ENCODE peak calls at places on chromosome 9, in seven cellular contexts. J, G, F, P, Z, A and Q are unnamed samples.

GRCh38 chr9:125509476-125509875 is 197.5 kb downstream of the MAPKAP1 start:
- DNase-seq in J (peak; percentile 87), G (no peak), F (no peak), P (peak; percentile 73), Z (no peak), A (no peak), Q (no peak)

GRCh38 chr9:1718836-1719235 is 296.3 kb upstream of the SMARCA2 start:
- DNase-seq in J (no peak), G (peak; percentile 51), F (no peak), P (no peak), Z (no peak), A (no peak), Q (no peak)

GRCh38 chr9:105647595-105648349 is 14.5 kb upstream of the TAL2 start:
- DNase-seq in J (peak; percentile 16), G (no peak), F (no peak), P (no peak), Z (peak; percentile 79), A (peak; percentile 33), Q (peak; percentile 51)

GRCh38 chr9:19998153-19998552 is 209.3 kb upstream of the SLC24A2 start:
- DNase-seq in J (peak; percentile 16), G (no peak), F (no peak), P (no peak), Z (peak; percentile 7), A (no peak), Q (no peak)

GRCh38 chr9:84107081-84107480 is 126.5 kb downstream of the RMI1 start:
- DNase-seq in J (no peak), G (no peak), F (no peak), P (no peak), Z (no peak), A (no peak), Q (no peak)

GRCh38 chr9:16221822-16222547 is 648.5 kb downstream of the BNC2 start:
- DNase-seq in J (no peak), G (no peak), F (no peak), P (no peak), Z (no peak), A (no peak), Q (no peak)

GRCh38 chr9:93669116-93669957 is 93.0 kb downstream of the PHF2 start:
- DNase-seq in J (no peak), G (no peak), F (no peak), P (peak; percentile 24), Z (no peak), A (no peak), Q (peak; percentile 18)

GRCh38 chr9:113957778-113958430 is 81.8 kb downstream of the ZNF618 start:
- DNase-seq in J (peak; percentile 94), G (peak; percentile 40), F (no peak), P (peak; percentile 78), Z (no peak), A (no peak), Q (no peak)

GRCh38 chr9:23663536-23663935 is 162.5 kb downstream of the ELAVL2 start:
- DNase-seq in J (no peak), G (no peak), F (no peak), P (no peak), Z (no peak), A (no peak), Q (no peak)

GRCh38 chr9:717722-718121 is 123.8 kb upstream of the DMRT1 start:
- DNase-seq in J (no peak), G (no peak), F (no peak), P (no peak), Z (no peak), A (no peak), Q (no peak)

GRCh38 chr9:14030350-14030823 is 283.6 kb downstream of the NFIB start:
- DNase-seq in J (peak; percentile 66), G (no peak), F (no peak), P (peak; percentile 73), Z (no peak), A (no peak), Q (no peak)

GRCh38 chr9:136023401-136024225 is 62.4 kb upstream of the UBAC1 start:
- DNase-seq in J (peak; percentile 81), G (no peak), F (no peak), P (no peak), Z (no peak), A (no peak), Q (peak; percentile 24)

GRCh38 chr9:122815544-122815943 is 12.8 kb downstream of the PDCL start:
- DNase-seq in J (no peak), G (no peak), F (no peak), P (no peak), Z (no peak), A (no peak), Q (no peak)

GRCh38 chr9:129458663-129459549 is 162.0 kb downstream of the C9orf50 start:
- DNase-seq in J (no peak), G (no peak), F (no peak), P (no peak), Z (peak; percentile 44), A (no peak), Q (no peak)

GRCh38 chr9:128421474-128422010 is 885 bp downstream of the CERCAM start:
- DNase-seq in J (no peak), G (peak; percentile 58), F (no peak), P (no peak), Z (no peak), A (no peak), Q (no peak)

GRCh38 chr9:6785682-6786081 is 27.9 kb downstream of the KDM4C start:
- DNase-seq in J (no peak), G (no peak), F (no peak), P (no peak), Z (no peak), A (no peak), Q (no peak)

GRCh38 chr9:17191095-17191494 is 56.3 kb downstream of the CNTLN start:
- DNase-seq in J (peak; percentile 25), G (peak; percentile 28), F (no peak), P (peak; percentile 40), Z (no peak), A (no peak), Q (no peak)

GRCh38 chr9:38687389-38687842 is 32.5 kb downstream of the FAM240B start:
- DNase-seq in J (no peak), G (peak; percentile 60), F (no peak), P (peak; percentile 38), Z (no peak), A (no peak), Q (peak; percentile 72)

DNA sequence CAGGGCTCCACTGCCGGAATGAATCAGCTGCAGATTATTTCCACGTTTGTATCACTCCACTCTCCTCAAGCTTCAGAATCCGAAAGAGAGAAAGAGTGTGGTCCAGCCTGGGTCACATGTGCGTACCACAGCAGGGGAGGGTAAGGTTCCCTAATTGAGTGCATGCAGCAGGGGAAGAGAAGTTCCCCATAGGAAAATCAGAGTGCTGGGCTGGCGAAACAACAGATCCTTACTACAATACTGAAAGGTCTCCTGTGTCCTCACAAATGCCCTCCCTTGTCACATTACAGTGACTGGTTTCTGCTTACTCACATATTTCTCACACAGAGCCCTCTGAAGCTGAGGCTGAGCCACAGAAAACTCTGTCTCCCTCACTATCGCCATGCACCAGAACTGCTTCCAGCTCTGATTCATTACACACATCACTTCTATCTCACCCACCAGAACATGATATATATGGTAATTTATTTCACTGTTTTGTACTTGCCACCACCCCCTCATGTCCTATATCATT is 532.2 kb upstream of the TUSC1 start:
- DNase-seq in J (peak; percentile 17), G (no peak), F (no peak), P (no peak), Z (peak; percentile 2), A (no peak), Q (no peak)
- H3K18ac ChIP-seq in J (peak overlapping the region; percentile 48), G (no peak overlapping the region), F (no peak overlapping the region), P (no peak overlapping the region), Z (no peak overlapping the region), A (no peak overlapping the region), Q (no peak overlapping the region)

GRCh38 chr9:68877219-68877618 is 136.7 kb downstream of the PRKACG start:
- DNase-seq in J (no peak), G (no peak), F (no peak), P (no peak), Z (no peak), A (no peak), Q (no peak)

GRCh38 chr9:68873179-68873578 is 140.7 kb downstream of the PRKACG start:
- DNase-seq in J (no peak), G (no peak), F (no peak), P (no peak), Z (no peak), A (no peak), Q (no peak)

GRCh38 chr9:68878450-68878849 is 135.5 kb downstream of the PRKACG start:
- DNase-seq in J (no peak), G (no peak), F (no peak), P (no peak), Z (no peak), A (no peak), Q (no peak)

GRCh38 chr9:68872026-68872501 is 141.8 kb downstream of the PRKACG start:
- DNase-seq in J (no peak), G (no peak), F (peak; percentile 52), P (no peak), Z (peak; percentile 85), A (peak; percentile 93), Q (peak; percentile 94)

GRCh38 chr9:68876265-68876664 is 137.6 kb downstream of the PRKACG start:
- DNase-seq in J (no peak), G (no peak), F (no peak), P (no peak), Z (peak; percentile 4), A (no peak), Q (no peak)
- H3K18ac ChIP-seq in J (no peak overlapping the region), G (no peak overlapping the region), F (no peak overlapping the region), P (no peak overlapping the region), Z (peak overlapping the region; percentile 51), A (no peak overlapping the region), Q (no peak overlapping the region)

GRCh38 chr9:117081641-117082317 is 333.1 kb downstream of the ASTN2 start:
- DNase-seq in J (no peak), G (no peak), F (no peak), P (no peak), Z (no peak), A (no peak), Q (no peak)
- H3K18ac ChIP-seq in J (no peak overlapping the region), G (no peak overlapping the region), F (no peak overlapping the region), P (no peak overlapping the region), Z (no peak overlapping the region), A (no peak overlapping the region), Q (no peak overlapping the region)

DNA sequence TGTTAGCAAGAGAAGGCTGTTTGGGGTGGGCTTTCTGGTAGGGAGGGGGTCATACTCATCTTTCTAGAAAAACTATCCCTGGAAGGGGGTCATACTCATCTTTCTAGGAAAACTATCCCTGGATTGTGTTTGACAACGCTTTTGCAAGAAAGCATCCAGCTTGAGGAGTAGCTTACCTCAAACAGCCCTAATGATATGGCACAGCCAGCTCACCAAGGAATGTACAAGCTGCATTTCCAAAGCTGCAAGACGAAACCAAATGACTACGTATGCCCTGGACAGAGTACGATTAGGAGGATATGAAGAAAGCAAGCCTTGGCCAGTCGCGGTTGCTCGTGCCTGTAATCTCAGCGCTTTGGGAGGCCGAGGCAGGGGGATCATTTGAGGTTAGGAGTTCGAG is 63.4 kb downstream of the KLF4 start:
- DNase-seq in J (no peak), G (peak; percentile 88), F (no peak), P (no peak), Z (no peak), A (no peak), Q (no peak)
- H3K18ac ChIP-seq in J (no peak overlapping the region), G (no peak overlapping the region), F (no peak overlapping the region), P (no peak overlapping the region), Z (no peak overlapping the region), A (no peak overlapping the region), Q (no peak overlapping the region)

DNA sequence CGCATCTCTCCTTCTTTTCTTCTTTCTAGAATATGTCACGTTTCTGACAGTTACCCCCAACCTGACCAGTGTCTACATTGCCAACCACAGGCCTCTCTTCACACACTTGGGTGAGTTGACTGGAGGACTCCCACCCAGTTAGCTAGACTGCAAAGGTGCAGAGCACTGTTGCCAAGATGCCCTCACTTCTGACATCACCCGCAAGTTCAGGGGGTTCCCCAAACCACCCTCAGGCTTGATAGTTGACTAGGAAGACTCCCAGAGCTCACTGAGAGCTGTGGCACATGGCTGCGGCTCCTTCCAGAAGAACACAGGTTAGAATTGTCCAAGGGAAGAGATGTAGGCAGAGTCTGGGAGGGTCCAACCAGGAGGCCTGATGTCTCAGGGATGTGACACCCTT is 17.2 kb downstream of the ADAMTS13 start:
- DNase-seq in J (no peak), G (no peak), F (no peak), P (no peak), Z (no peak), A (no peak), Q (no peak)
- H3K18ac ChIP-seq in J (no peak overlapping the region), G (no peak overlapping the region), F (no peak overlapping the region), P (no peak overlapping the region), Z (no peak overlapping the region), A (no peak overlapping the region), Q (no peak overlapping the region)